ENCODE peak calls at places on chromosomes 6 and 20, in seven cellular contexts. O is WTC11, J is astrocyte of the cerebellum, D is progenitor cell of endocrine pancreas, V is endothelial cell, Z is AG10803, E is bronchial epithelial cell. X is an unnamed sample.

GRCh38 chr6:161076211-161076677 is 84.7 kb downstream of the MAP3K4 start:
- DNase-seq in D (no peak), V (no peak), J (no peak), Z (no peak), O (no peak), E (no peak), X (peak)

GRCh38 chr20:60431349-60431748 is 473.1 kb downstream of the CDH26 start:
- DNase-seq in Z (no peak), V (no peak), J (no peak), O (no peak), E (no peak), D (no peak), X (no peak)

GRCh38 chr6:121187200-121187832 is 147.0 kb downstream of the TBC1D32 start:
- DNase-seq in V (no peak), Z (no peak), O (no peak), J (no peak), D (no peak), E (no peak), X (no peak)

GRCh38 chr6:11772109-11772830 is 6.3 kb downstream of the ADTRP start:
- DNase-seq in D (no peak), J (peak), V (no peak), O (no peak), Z (peak), E (peak), X (no peak)

GRCh38 chr6:42200035-42200434 is 5.3 kb upstream of the GUCA1B start:
- DNase-seq in D (no peak), E (peak), J (peak), Z (peak), O (no peak), V (no peak), X (no peak)

GRCh38 chr20:54514020-54514607 is 38.7 kb downstream of the DOK5 start:
- DNase-seq in V (no peak), J (no peak), E (no peak), Z (no peak), D (no peak), O (no peak), X (no peak)

GRCh38 chr6:150065083-150065482 is 3.8 kb downstream of the ULBP3 start:
- DNase-seq in J (no peak), O (no peak), Z (no peak), V (no peak), D (no peak), E (no peak), X (no peak)

GRCh38 chr20:9409981-9410380 is 104.4 kb upstream of the LAMP5 start:
- DNase-seq in Z (peak), J (peak), V (no peak), E (peak), O (no peak), D (no peak), X (no peak)

GRCh38 chr6:79586548-79586947 is 44.6 kb upstream of the SH3BGRL2 start:
- DNase-seq in J (no peak), Z (peak), E (peak), O (no peak), V (peak), D (no peak), X (no peak)

GRCh38 chr6:113680351-113680750 is 176.8 kb upstream of the MARCKS start:
- DNase-seq in E (no peak), V (no peak), O (no peak), D (no peak), Z (no peak), J (no peak), X (no peak)

GRCh38 chr6:90197854-90198496 is 98.7 kb downstream of the BACH2 start:
- DNase-seq in V (no peak), D (no peak), E (peak), O (no peak), Z (peak), J (no peak), X (no peak)

GRCh38 chr20:35216541-35216940 is 9.9 kb upstream of the MMP24 start:
- DNase-seq in D (no peak), J (no peak), Z (no peak), E (peak), O (no peak), V (no peak), X (no peak)

GRCh38 chr6:154432533-154433476 is 76.2 kb upstream of the IPCEF1 start:
- DNase-seq in J (no peak), V (no peak), D (no peak), Z (no peak), E (peak), O (no peak), X (no peak)

GRCh38 chr6:70398783-70399730 is 14.3 kb upstream of the FAM135A start:
- DNase-seq in V (no peak), O (no peak), D (no peak), Z (peak), E (peak), J (no peak), X (no peak)

GRCh38 chr6:25590986-25591385 is 61.0 kb upstream of the SCGN start:
- DNase-seq in Z (no peak), E (no peak), D (no peak), V (no peak), O (no peak), J (no peak), X (no peak)

GRCh38 chr6:6003334-6004146 is 3.2 kb downstream of the NRN1 start:
- DNase-seq in V (peak), Z (peak), E (no peak), O (peak), J (no peak), D (no peak), X (peak)

GRCh38 chr20:3659492-3660261 is 3.5 kb downstream of the GFRA4 start:
- DNase-seq in D (no peak), E (no peak), O (no peak), J (no peak), Z (no peak), V (no peak), X (no peak)

GRCh38 chr20:9474835-9475413 is 39.5 kb upstream of the LAMP5 start:
- DNase-seq in V (no peak), D (no peak), O (no peak), Z (peak), E (peak), J (no peak), X (no peak)

GRCh38 chr6:159654483-159655098 is 38.5 kb downstream of the SOD2 start:
- DNase-seq in D (no peak), J (peak), V (no peak), E (peak), Z (peak), O (no peak), X (no peak)

GRCh38 chr6:7909323-7910276 is 988 bp downstream of the TXNDC5 start:
- DNase-seq in Z (peak), J (no peak), V (peak), O (peak), E (no peak), D (peak), X (peak)

GRCh38 chr6:87756858-87757257 is 54.8 kb upstream of the AKIRIN2 start:
- DNase-seq in J (peak), V (no peak), D (no peak), O (no peak), E (peak), Z (peak), X (no peak)

GRCh38 chr6:128507337-128508310 is 12.8 kb downstream of the PTPRK start:
- DNase-seq in O (no peak), Z (peak), V (no peak), J (no peak), D (no peak), E (peak), X (no peak)

GRCh38 chr20:63958471-63958870 is 2.3 kb upstream of the UCKL1 start:
- DNase-seq in Z (no peak), O (no peak), J (no peak), D (no peak), V (no peak), E (no peak), X (no peak)

GRCh38 chr20:23293689-23294088 is 56.9 kb upstream of the NXT1 start:
- DNase-seq in D (no peak), O (no peak), V (no peak), Z (no peak), E (no peak), J (no peak), X (no peak)

GRCh38 chr6:4973972-4974885 is 29.6 kb downstream of the RPP40 start:
- DNase-seq in V (peak), E (no peak), O (peak), J (peak), Z (peak), D (no peak), X (no peak)

GRCh38 chr6:100283288-100283687 is 181.4 kb downstream of the SIM1 start:
- DNase-seq in E (peak), Z (peak), O (no peak), V (no peak), D (no peak), J (no peak), X (no peak)

GRCh38 chr6:41778895-41779294 is 805 bp downstream of the FRS3 start:
- DNase-seq in J (no peak), D (no peak), V (no peak), Z (no peak), E (no peak), O (no peak), X (no peak)

GRCh38 chr6:33312361-33313104 is 1.3 kb downstream of the TAPBP start:
- DNase-seq in D (no peak), Z (peak), V (peak), J (peak), O (peak), E (peak), X (peak)

GRCh38 chr6:75308250-75308988 is 23.8 kb upstream of the TMEM30A start:
- DNase-seq in O (peak), D (no peak), E (no peak), Z (no peak), J (no peak), V (no peak), X (peak)

GRCh38 chr20:1524004-1524403 is 32.8 kb upstream of the SIRPB2 start:
- DNase-seq in Z (no peak), D (no peak), E (no peak), J (no peak), O (no peak), V (no peak), X (no peak)

GRCh38 chr20:23412026-23412425 is 9.3 kb downstream of the NAPB start:
- DNase-seq in D (no peak), E (no peak), V (no peak), J (no peak), Z (peak), O (no peak), X (no peak)

GRCh38 chr6:169864148-169865030 is 113.0 kb downstream of the ERMARD start:
- DNase-seq in V (no peak), D (no peak), E (no peak), Z (no peak), O (no peak), J (no peak), X (no peak)

GRCh38 chr6:41713650-41714291 is 21.6 kb downstream of the TFEB start:
- DNase-seq in D (no peak), J (no peak), E (peak), O (no peak), V (no peak), Z (no peak), X (no peak)

GRCh38 chr6:11209941-11210340 is 22.5 kb downstream of the NEDD9 start:
- DNase-seq in D (no peak), Z (peak), E (peak), V (no peak), O (no peak), J (no peak), X (no peak)

GRCh38 chr6:116461563-116462507 is 660 bp downstream of the CALHM6 start:
- DNase-seq in V (peak), Z (peak), J (no peak), D (peak), O (peak), E (no peak), X (peak)

GRCh38 chr6:17283074-17283473 is 1.9 kb downstream of the RBM24 start:
- DNase-seq in V (no peak), J (no peak), E (no peak), O (no peak), D (no peak), Z (no peak), X (no peak)

GRCh38 chr6:17280138-17280537 is 1.0 kb upstream of the RBM24 start:
- DNase-seq in J (no peak), V (no peak), Z (no peak), D (no peak), E (no peak), O (no peak), X (no peak)

GRCh38 chr6:17281100-17281496 is at the start of gene RBM24:
- DNase-seq in J (peak), O (peak), V (peak), E (peak), D (peak), Z (peak), X (peak)

GRCh38 chr6:17280552-17281090 is 540 bp upstream of the RBM24 start:
- DNase-seq in E (no peak), V (peak), D (peak), Z (peak), J (no peak), O (peak), X (peak)

DNA sequence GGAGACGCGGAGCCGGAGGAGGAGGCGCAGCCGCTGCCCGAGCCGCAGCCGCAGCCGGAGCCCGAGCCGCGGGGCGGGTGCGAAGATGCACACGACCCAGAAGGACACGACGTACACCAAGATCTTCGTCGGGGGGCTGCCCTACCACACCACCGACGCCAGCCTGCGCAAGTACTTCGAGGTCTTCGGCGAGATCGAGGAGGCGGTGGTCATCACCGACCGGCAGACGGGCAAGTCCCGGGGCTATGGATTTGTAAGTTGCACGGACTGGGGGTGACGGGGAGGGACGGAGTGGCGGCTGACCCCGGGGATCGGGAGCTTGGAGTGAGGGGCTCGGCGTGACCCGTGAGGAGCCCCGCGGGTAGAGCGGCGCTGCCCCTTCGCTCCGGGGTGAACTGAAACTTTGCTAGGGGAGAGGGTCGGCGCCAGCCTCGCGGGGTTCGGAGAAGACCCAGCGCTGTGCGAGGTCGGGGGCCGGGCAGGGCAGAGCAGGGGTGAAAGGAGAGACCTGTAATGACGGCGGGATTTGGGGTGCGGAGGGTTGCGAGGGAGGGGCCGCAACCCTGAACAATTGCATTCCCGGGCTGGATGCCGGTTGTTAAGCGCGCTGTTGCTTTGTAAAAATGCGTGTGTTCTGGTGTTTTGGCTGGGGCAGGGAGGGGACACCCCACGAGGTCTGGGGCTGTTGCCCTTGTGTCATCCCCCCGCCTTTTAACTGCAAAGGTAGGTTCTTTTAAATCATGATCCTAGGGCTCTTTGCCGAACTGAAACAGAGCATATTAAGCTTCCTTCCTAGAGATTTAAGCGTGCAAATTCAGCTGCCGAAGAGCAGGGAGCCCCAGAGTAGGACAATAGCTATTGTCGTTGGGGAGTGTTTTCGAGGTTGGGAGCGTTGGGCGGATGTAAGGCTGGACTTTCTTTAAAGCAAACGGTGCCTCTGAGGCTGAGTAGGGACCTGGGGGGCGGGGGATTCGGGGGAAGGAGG is 628 bp downstream of the RBM24 start:
- DNase-seq in Z (peak), D (peak), O (peak), J (no peak), V (peak), E (no peak), X (peak)
- TF ChIP-seq CTCF in Z (no peak), D (no peak), O (no peak), J (no peak), V (no peak), E (no peak), X (no peak)

GRCh38 chr6:111032493-111033140 is 50.8 kb downstream of the RPF2 start:
- DNase-seq in Z (no peak), E (no peak), J (no peak), V (no peak), D (no peak), O (no peak), X (no peak)
- TF ChIP-seq CTCF in Z (no peak), E (no peak), J (no peak), V (no peak), D (no peak), O (no peak), X (no peak)

GRCh38 chr6:35259194-35259945 is at the start of gene ZNF76:
- DNase-seq in V (peak), J (peak), O (peak), Z (peak), E (peak), D (peak), X (peak)
- TF ChIP-seq CTCF in V (no peak), J (no peak), O (no peak), Z (no peak), E (no peak), D (no peak), X (no peak)

GRCh38 chr6:122770835-122771601 is 8.5 kb upstream of the FABP7 start:
- DNase-seq in D (no peak), V (no peak), J (no peak), E (peak), Z (no peak), O (no peak), X (no peak)
- TF ChIP-seq CTCF in D (peak), V (no peak), J (no peak), E (peak), Z (no peak), O (no peak), X (no peak)

X was measured in glutamatergic neuron.